ENCODE peak calls at places on chromosomes 3 and 15, in four cellular contexts. J is K562, C is HEK293T, M is HepG2. W is an unnamed sample.

GRCh38 chr3:71461749-71462483 is 121.6 kb downstream of the FOXP1 start:
- DNase-seq in J (no peak), C (no peak), M (no peak), W (no peak)

GRCh38 chr3:53156368-53156834 is 4.6 kb upstream of the PRKCD start:
- DNase-seq in J (no peak), C (no peak), M (no peak), W (peak; percentile 60)

GRCh38 chr15:53225786-53226185 is 435.6 kb upstream of the ONECUT1 start:
- DNase-seq in J (no peak), C (no peak), M (no peak), W (no peak)

GRCh38 chr15:55993804-55994539 is 560 bp upstream of the NEDD4 start:
- DNase-seq in J (peak; percentile 36), C (peak; percentile 23), M (peak; percentile 24), W (peak; percentile 33)

GRCh38 chr3:11145888-11146287 is 8.4 kb upstream of the HRH1 start:
- DNase-seq in J (no peak), C (no peak), M (no peak), W (no peak)

GRCh38 chr3:186290791-186291190 is 71.2 kb downstream of the DGKG start:
- DNase-seq in J (no peak), C (no peak), M (no peak), W (no peak)

GRCh38 chr3:143668924-143669790 is 179.1 kb downstream of the SLC9A9 start:
- DNase-seq in J (no peak), C (no peak), M (no peak), W (no peak)

GRCh38 chr3:72633101-72633500 is 215.1 kb downstream of the SHQ1 start:
- DNase-seq in J (no peak), C (no peak), M (no peak), W (no peak)

GRCh38 chr3:182349051-182349450 is 444.3 kb upstream of the ATP11B start:
- DNase-seq in J (no peak), C (no peak), M (no peak), W (no peak)

GRCh38 chr3:98945006-98945626 is 43.6 kb upstream of the DCBLD2 start:
- DNase-seq in J (no peak), C (no peak), M (no peak), W (no peak)
- TF ChIP-seq ELF4 in J (no peak), C (no peak), M (no peak), W (no peak)

GRCh38 chr15:73626072-73626471 is 7.1 kb downstream of the NPTN start:
- DNase-seq in J (no peak), C (no peak), M (no peak), W (no peak)
- TF ChIP-seq SP1 in J (no peak), C (no peak), M (no peak), W (no peak)

DNA sequence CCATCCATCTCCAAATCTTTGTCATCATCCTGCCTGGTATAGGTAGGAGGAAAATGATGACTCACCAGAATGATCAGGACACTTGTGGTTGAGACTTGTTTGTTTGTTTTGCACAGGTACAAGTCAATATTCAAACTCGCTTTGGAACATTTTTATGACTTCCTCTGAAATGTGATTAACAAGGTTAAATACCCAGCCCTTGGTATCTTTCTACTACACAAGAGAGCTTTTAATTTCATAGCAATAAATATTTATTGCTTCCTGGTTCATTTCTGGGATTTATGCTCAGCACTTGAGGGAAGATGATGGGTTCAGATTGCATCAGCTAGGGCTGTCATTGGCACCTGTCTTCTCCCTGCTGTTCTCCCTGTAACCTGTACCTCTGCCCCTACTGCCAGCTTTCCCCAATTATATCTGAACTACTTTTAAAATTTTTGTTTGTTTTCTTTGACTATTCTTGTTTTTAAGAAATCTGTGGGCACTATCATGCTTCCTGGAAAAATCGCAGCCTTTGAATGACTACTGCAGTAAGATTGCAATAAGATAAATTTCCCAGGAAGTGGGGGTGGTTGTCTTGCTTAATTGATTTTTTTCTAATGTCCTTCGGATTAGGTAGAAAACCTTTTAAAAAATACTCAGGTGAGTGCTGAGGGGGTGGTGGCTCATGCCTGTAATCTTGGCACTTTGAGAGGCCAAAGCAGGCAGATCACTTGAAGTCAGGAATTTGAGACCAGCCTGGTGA is 24.3 kb upstream of the GCNT3 start:
- DNase-seq in J (no peak), C (no peak), M (no peak), W (no peak)
- TF ChIP-seq ELF4 in J (no peak), C (no peak), M (no peak), W (no peak)

GRCh38 chr15:57245714-57246113 is 130.6 kb upstream of the CGNL1 start:
- DNase-seq in J (no peak), C (no peak), M (no peak), W (no peak)
- TF ChIP-seq SP1 in J (no peak), C (no peak), M (no peak), W (no peak)

DNA sequence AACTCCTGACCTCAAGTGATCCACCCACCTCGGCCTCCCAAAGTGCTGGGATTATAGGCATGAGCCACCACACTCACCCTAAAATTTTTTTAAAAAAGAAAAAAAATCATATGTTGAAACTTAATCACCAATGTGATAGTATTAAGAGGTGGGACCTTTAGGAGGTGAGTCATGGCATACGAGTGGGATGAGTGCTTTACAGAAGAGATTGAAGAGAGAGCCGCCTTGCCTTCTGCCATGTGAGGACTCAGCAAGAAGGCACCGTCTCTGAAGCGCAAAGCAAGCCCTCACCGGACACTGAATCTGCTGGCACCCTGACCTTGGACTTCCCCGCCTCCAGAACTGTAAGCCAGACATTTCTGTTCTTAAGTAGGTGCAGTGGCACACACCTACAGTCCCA is 5.5 kb downstream of the ARPIN start:
- DNase-seq in J (no peak), C (no peak), M (no peak), W (no peak)
- TF ChIP-seq ELF4 in J (no peak), C (no peak), M (no peak), W (no peak)

GRCh38 chr3:43270078-43270477 is 16.3 kb upstream of the SNRK start:
- DNase-seq in J (no peak), C (no peak), M (no peak), W (no peak)

GRCh38 chr3:43273429-43273828 is 12.9 kb upstream of the SNRK start:
- DNase-seq in J (no peak), C (no peak), M (no peak), W (no peak)

GRCh38 chr3:43266995-43267394 is 19.3 kb upstream of the SNRK start:
- DNase-seq in J (no peak), C (no peak), M (no peak), W (no peak)

GRCh38 chr3:43268636-43269035 is 17.7 kb upstream of the SNRK start:
- DNase-seq in J (no peak), C (no peak), M (no peak), W (no peak)
- TF ChIP-seq SP1 in J (no peak), C (no peak), M (no peak), W (no peak)

W was measured in WTC11.